ENCODE peak calls at places on chromosomes 3 and 15, in seven cellular contexts. Y is brain microvascular endothelial cell; B is pons; H is GM18507; C is NCI-H774; Q is activated naive CD4-positive, alpha-beta T cell treated with anti-CD3 and anti-CD28 coated beads, Interleukin-2, amount 50 U/mL, for 16 hours; K is ELF-1. W is an unnamed sample.

GRCh38 chr15:29736745-29737023 is 85.6 kb downstream of the TJP1 start:
- DNase-seq in Y (peak), B (no peak), H (no peak), C (no peak), Q (no peak), K (peak), W (no peak)

GRCh38 chr3:40207796-40208195 is 101.7 kb upstream of the EIF1B start:
- DNase-seq in Y (no peak), B (no peak), H (no peak), C (no peak), Q (no peak), K (no peak), W (no peak)

GRCh38 chr15:72242775-72243370 is 11.9 kb upstream of the PKM start:
- DNase-seq in Y (no peak), B (no peak), H (no peak), C (no peak), Q (no peak), K (no peak), W (no peak)

GRCh38 chr3:109853077-109853732 is 515.9 kb upstream of the DPPA4 start:
- DNase-seq in Y (no peak), B (no peak), H (no peak), C (no peak), Q (no peak), K (no peak), W (no peak)

GRCh38 chr3:134161817-134162396 is 88.8 kb downstream of the RYK start:
- DNase-seq in Y (no peak), B (no peak), H (no peak), C (no peak), Q (no peak), K (peak), W (no peak)

GRCh38 chr15:34613997-34614396 is 30.5 kb upstream of the GOLGA8B start:
- DNase-seq in Y (no peak), B (no peak), H (no peak), C (no peak), Q (no peak), K (no peak), W (no peak)

GRCh38 chr3:104214937-104215336 is 1151.8 kb upstream of the ALCAM start:
- DNase-seq in Y (no peak), B (no peak), H (no peak), C (no peak), Q (no peak), K (no peak), W (no peak)

GRCh38 chr3:43997788-43998373 is 243.8 kb upstream of the TOPAZ1 start:
- DNase-seq in Y (no peak), B (peak), H (no peak), C (no peak), Q (no peak), K (peak), W (no peak)

GRCh38 chr3:193348686-193349085 is 29.9 kb downstream of the ATP13A5 start:
- DNase-seq in Y (no peak), B (no peak), H (no peak), C (no peak), Q (no peak), K (no peak), W (no peak)

GRCh38 chr3:136070334-136070733 is 104.8 kb downstream of the PPP2R3A start:
- DNase-seq in Y (peak), B (no peak), H (no peak), C (no peak), Q (no peak), K (no peak), W (no peak)

GRCh38 chr3:55554621-55555020 is 67.5 kb upstream of the WNT5A start:
- DNase-seq in Y (no peak), B (no peak), H (no peak), C (no peak), Q (no peak), K (peak), W (no peak)

GRCh38 chr3:65173841-65174240 is 486.0 kb upstream of the ADAMTS9 start:
- DNase-seq in Y (no peak), B (no peak), H (no peak), C (no peak), Q (no peak), K (no peak), W (no peak)

GRCh38 chr3:51675201-51675611 is 4.2 kb downstream of the TEX264 start:
- DNase-seq in Y (no peak), B (no peak), H (no peak), C (no peak), Q (peak), K (no peak), W (no peak)

GRCh38 chr3:32077260-32078084 is 28.9 kb upstream of the GPD1L start:
- DNase-seq in Y (no peak), B (no peak), H (no peak), C (no peak), Q (no peak), K (peak), W (no peak)

GRCh38 chr15:29690765-29691475 is 131.3 kb downstream of the TJP1 start:
- DNase-seq in Y (no peak), B (no peak), H (no peak), C (no peak), Q (no peak), K (no peak), W (no peak)

GRCh38 chr15:92843819-92844218 is 56.3 kb upstream of the CHD2 start:
- DNase-seq in Y (no peak), B (no peak), H (no peak), C (no peak), Q (no peak), K (peak), W (no peak)

GRCh38 chr3:35639251-35640185 is at the start of gene ARPP21:
- DNase-seq in Y (peak), B (no peak), H (no peak), C (no peak), Q (no peak), K (peak), W (peak)

GRCh38 chr3:4855676-4856075 is 123.6 kb upstream of the BHLHE40 start:
- DNase-seq in Y (no peak), B (no peak), H (no peak), C (no peak), Q (no peak), K (no peak), W (no peak)

GRCh38 chr3:69999191-70000027 is at the start of gene SAMMSON:
- DNase-seq in Y (peak), B (no peak), H (no peak), C (no peak), Q (no peak), K (peak), W (no peak)

GRCh38 chr15:51121118-51121517 is 26.4 kb upstream of the TNFAIP8L3 start:
- DNase-seq in Y (peak), B (no peak), H (no peak), C (no peak), Q (no peak), K (peak), W (no peak)

GRCh38 chr3:189282751-189283150 is 111.0 kb downstream of the TPRG1 start:
- DNase-seq in Y (no peak), B (no peak), H (no peak), C (no peak), Q (no peak), K (no peak), W (no peak)

GRCh38 chr15:88257311-88257901 is 867 bp upstream of the NTRK3 start:
- DNase-seq in Y (no peak), B (no peak), H (no peak), C (no peak), Q (no peak), K (peak), W (peak)

GRCh38 chr15:100944237-100944875 is 25.2 kb downstream of the LRRK1 start:
- DNase-seq in Y (no peak), B (no peak), H (no peak), C (no peak), Q (no peak), K (no peak), W (no peak)

GRCh38 chr3:183354325-183354831 is 74.0 kb downstream of the MCF2L2 start:
- DNase-seq in Y (no peak), B (no peak), H (no peak), C (no peak), Q (no peak), K (no peak), W (no peak)